ENCODE peak calls at places on chromosome 7, in four cellular contexts. R is hepatocyte, D is epithelial cell of esophagus, N is GM23248. B is an unnamed sample.

GRCh38 chr7:111780527-111780926 is 218.2 kb upstream of the IMMP2L start:
- DNase-seq in R (no peak), D (no peak), N (no peak), B (no peak)

GRCh38 chr7:3835102-3835501 is 534.0 kb downstream of the SDK1 start:
- DNase-seq in D (peak), R (no peak), N (no peak), B (no peak)

GRCh38 chr7:1910827-1911226 is 240.8 kb downstream of the ELFN1 start:
- DNase-seq in R (no peak), N (no peak), D (no peak), B (no peak)

GRCh38 chr7:112459645-112460044 is 9.4 kb downstream of the IFRD1 start:
- DNase-seq in N (peak), R (no peak), D (no peak), B (no peak)

GRCh38 chr7:83478601-83479000 is 170.3 kb downstream of the SEMA3E start:
- DNase-seq in D (no peak), R (no peak), N (no peak), B (no peak)

GRCh38 chr7:125184801-125185200 is 255.2 kb upstream of the POT1 start:
- DNase-seq in R (no peak), D (peak), N (no peak), B (no peak)

GRCh38 chr7:65438593-65438992 is 64.9 kb downstream of the ZNF92 start:
- DNase-seq in D (peak), N (peak), R (peak), B (no peak)

GRCh38 chr7:150778738-150779301 is 21.3 kb downstream of the TMEM176B start:
- DNase-seq in N (peak), R (peak), D (peak), B (no peak)

DNA sequence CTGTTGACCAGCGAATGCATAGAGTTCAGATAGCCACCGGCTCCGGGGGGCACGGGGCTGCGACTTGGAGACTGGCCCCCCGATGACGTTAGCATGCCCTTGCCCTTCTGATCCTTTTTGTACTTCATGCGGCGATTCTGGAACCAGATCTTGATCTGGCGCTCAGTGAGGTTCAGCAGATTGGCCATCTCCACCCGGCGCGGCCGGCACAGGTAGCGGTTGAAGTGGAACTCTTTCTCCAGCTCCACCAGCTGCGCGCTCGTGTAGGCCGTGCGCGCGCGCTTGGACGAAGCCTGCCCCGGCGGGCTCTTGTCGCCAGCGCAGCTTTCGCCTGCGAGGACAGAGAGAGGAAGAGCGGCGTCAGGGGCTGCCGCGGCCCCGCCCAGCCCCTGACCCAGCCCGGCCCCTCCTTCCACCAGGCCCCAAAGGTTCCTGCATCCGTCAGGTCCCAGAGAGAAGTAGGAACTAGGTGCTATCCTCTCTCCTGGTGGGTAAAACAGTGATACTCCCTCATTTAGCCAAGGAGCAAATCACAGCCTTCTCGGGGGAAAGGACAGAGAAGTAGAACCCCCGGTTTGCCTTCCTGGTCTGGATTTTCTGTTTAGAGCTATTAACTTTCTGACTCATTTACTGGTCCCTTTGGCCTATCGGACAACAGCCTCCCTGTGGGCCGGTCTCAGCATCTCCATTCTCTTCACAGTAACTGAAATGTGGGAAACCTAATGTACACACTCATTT is 6.1 kb upstream of the HOXA2 start:
- DNase-seq in N (peak), D (no peak), R (no peak), B (no peak)
- H3K4me3 ChIP-seq in N (no peak), D (no peak), R (no peak), B (peak)

DNA sequence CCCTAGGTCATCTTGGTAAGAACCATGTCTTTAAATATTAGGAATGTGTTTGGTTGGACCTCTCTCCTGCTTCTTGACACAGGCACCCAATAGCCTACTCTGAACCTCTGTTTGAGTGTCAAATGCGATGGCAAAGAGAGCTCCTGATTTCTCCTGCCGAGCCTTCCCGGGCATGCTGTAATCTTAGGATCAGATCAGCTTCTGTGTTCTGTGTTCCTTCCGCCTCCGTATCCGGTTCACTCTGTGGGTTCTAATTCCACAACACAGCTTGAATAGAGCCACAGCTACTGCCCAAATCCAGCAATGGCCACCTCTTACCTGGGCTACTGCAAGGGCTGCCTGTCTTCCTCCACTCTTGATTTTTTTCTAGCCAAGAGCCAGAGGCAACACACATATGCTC is 165.2 kb upstream of the TNS3 start:
- DNase-seq in N (no peak), D (no peak), R (no peak), B (no peak)
- H3K4me3 ChIP-seq in N (no peak), D (no peak), R (no peak), B (no peak)

GRCh38 chr7:140229591-140230516 is 53.1 kb upstream of the KDM7A start:
- DNase-seq in D (no peak), N (no peak), R (no peak), B (no peak)
- H3K4me3 ChIP-seq in D (peak), N (peak), R (peak), B (peak)

DNA sequence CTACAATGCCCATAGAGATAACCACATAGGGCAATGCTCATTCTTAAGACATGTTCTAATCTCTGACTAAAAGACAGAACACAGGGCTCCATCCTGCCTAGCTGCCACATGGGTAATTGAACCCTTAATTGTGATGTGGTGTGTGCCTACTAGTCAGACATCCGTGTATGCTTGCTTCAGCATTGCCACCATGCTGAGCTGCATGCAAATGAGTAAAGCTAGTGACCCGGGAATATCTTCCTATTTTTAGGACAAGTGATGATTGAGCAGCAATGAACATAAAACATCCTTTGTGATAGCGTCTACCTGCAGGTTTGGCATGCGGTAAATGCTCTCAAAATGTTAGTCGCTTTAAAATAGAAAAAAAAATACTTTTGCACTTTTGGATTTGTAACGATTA is 115.7 kb downstream of the MAGI2 start:
- DNase-seq in R (no peak), D (no peak), N (peak), B (no peak)
- H3K4me3 ChIP-seq in R (no peak), D (no peak), N (no peak), B (no peak)

GRCh38 chr7:94647295-94647694 is 8.6 kb downstream of the SGCE start:
- DNase-seq in N (no peak), R (no peak), D (no peak), B (no peak)

GRCh38 chr7:94649313-94649924 is 6.5 kb downstream of the SGCE start:
- DNase-seq in R (no peak), N (no peak), D (peak), B (no peak)

GRCh38 chr7:94650652-94651051 is 5.3 kb downstream of the SGCE start:
- DNase-seq in D (no peak), R (no peak), N (no peak), B (no peak)

GRCh38 chr7:94648731-94649130 is 7.2 kb downstream of the SGCE start:
- DNase-seq in D (no peak), R (no peak), N (no peak), B (no peak)

DNA sequence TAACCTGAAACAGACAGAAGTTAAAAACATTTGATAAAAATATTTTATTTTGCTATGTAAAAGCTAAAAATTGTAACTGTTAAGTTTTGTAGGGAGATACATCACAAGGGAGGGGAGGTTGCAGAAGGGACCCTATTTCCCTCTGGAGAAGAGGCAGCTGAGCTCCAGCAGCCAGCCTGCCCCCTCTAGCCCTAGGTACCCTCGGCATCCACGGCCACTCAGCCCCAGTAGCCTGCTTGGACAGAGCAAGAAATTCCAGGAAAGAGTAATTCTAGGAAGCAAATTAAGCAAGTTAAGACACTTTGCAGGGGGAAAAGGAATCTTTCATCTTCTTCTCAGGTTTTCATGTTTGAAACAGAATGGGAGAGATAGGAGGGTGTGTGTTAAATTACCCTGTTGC is 5.8 kb downstream of the SGCE start:
- DNase-seq in R (no peak), N (no peak), D (no peak), B (no peak)
- H3K4me3 ChIP-seq in R (no peak), N (no peak), D (no peak), B (no peak)

DNA sequence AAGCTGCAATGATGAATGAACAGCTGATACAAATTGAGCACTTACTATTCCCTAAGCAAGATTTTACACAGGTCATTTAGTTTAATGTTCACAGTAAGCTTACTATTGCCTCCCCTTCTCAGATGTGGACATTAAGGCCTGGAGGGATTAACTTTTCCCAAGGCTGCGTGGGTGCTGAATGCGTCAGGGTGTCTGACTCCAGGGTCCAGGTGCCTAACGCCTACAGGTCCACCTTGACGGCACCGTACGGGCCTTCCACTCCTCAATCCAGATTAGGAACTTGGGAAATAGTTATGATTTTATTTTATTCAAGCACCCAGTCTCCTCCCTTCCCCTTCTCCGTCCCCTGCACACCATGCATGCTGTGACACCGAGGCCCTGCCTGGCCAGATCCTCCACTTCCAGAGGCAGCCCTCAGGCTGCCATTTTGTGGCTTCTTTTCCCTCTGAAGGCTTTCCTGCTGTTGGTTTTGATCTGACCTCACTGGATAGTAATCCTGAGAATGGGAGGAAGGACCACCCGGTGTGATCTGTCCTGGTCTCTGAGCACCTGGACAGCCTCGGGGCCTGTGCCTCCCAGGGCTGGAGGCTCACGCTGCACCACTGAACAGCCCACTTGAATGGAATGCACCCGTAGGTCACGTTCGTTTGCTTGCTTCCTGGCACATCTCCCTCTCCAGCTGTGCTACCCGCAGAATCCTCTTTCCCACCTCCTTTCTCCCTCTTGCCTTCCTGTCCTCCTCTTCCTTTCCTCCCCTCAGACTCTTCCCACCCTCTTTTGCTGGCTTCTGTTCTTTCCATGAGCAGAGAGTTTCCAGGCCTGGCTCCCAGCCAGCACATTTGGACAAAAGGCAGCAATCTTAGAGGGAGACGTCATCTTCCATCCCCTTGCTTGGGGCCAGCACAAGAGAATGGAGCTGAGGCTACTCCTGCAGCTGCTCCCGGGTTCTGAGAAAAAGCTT is 14.4 kb downstream of the DENND2A start:
- DNase-seq in N (peak), R (peak), D (peak), B (peak)
- H3K4me3 ChIP-seq in N (peak), R (no peak), D (no peak), B (peak)

DNA sequence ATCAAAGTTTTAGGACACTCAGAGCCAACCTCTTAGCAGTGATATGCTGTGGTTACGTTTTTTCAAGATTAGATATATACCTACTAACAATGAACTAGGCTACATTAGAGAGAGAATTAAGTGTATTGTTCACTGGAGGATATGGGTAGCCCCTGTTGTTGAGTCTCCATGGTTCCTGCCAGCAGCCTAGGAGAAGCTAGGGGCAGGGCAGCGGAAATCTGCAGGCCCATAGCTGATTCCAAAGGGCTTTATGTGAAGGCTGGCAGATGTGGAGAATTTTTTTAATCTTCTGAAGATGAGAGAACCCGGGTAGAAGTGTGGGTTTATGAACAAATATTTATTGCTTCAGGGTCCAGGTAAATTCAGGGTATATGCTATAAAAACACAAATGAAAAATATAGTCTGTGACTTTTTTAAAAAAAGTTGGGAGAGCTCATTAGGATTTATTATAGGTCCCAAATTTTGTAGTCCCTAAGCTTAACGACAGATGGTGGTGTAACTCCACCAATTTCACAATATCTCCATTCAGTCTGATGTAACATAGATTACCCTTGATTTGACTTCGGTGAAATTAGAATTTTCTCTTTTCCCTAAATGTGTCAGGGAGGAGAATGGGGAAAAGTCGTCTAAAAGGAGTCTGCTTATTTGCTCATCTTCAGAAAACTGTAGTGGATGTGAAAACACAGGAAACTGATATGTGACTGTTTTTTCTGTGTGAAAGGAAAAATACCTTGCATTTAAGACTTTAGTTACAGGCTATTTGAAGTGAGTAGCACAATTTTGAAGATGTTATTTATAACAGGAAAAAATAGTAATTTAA is 163.0 kb upstream of the PPP1R3A start:
- DNase-seq in N (peak), R (peak), D (peak), B (no peak)
- H3K4me3 ChIP-seq in N (peak), R (peak), D (no peak), B (peak)

GRCh38 chr7:158816271-158816670 is 13.0 kb downstream of the ESYT2 start:
- DNase-seq in N (peak), R (peak), D (no peak), B (no peak)
- H3K4me3 ChIP-seq in N (no peak), R (no peak), D (no peak), B (peak)

DNA sequence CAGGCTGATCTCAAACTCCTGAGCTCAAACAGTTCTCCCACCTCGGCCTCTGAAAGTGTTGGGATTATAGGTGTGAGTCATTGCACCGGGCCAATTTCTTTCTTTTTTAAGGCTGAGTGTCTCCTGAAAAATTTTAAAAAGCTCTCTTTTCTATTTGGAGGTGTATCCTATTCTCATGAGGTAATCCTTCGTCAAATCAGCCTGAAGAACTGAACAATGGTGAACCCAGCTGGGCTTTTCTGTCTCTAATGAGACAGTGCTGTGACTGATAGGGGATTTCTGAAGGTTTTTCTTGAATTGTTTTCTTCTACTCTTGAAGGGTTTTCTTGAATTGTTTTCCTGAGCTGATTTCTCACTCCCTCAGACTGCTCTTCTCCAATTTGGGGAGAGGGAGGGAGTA is 30.9 kb upstream of the CALU start:
- DNase-seq in R (no peak), N (no peak), D (no peak), B (no peak)
- H3K4me3 ChIP-seq in R (no peak), N (no peak), D (no peak), B (no peak)

DNA sequence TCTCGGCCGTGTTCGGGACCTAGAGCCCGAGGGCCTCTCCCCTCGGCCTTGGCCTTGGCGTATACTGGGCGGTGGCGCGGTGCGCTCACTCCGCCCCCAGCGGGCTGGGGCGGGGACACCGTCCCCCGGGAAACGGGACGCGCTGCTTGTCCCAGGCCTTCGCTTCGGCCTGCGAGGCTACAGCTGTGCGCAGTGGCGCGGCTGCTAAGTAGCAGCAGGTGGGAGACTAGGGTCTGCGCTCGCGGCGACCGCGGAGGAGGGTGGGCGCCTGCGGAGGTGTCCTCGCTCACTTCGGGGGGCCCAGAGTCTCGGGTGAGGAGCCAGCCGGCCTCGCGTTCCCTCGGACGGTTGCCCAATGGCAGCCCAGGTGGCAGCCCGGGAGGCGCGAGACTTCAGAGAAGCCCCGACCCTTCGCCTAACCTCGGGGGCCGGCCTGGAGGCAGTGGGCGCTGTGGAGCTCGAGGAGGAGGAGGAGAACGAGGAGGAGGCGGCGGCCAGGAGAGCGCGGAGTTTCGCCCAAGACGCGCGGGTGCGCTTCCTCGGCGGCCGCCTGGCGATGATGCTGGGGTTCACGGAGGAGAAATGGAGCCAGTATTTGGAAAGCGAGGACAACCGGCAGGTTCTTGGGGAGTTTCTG is at the start of gene DNAH11:
- DNase-seq in N (peak), D (peak), R (peak), B (no peak)
- H3K4me3 ChIP-seq in N (peak), D (peak), R (peak), B (peak)

B was measured in thoracic aorta.